ENCODE peak calls at places on chromosomes 3 and 15, in six cellular contexts. D is heart right ventricle; C is right cardiac atrium; F is HCT116; E is adrenal gland; T is CD8-positive, alpha-beta T cell. R is an unnamed sample.

GRCh38 chr3:197031315-197032285 is 2.0 kb upstream of the MELTF start:
- DNase-seq in D (peak; percentile 51), C (peak; percentile 83), F (peak; percentile 99), E (peak; percentile 95), T (no peak), R (peak; percentile 91)

GRCh38 chr15:74387988-74388955 is 20.8 kb upstream of the CYP11A1 start:
- DNase-seq in D (no peak), C (no peak), F (no peak), E (no peak), T (no peak), R (no peak)

GRCh38 chr3:191728186-191728585 is 267.2 kb downstream of the PYDC2 start:
- DNase-seq in D (no peak), C (no peak), F (no peak), E (no peak), T (no peak), R (no peak)

GRCh38 chr3:97984061-97984460 is 11.8 kb upstream of the RIOX2 start:
- DNase-seq in D (no peak), C (no peak), F (no peak), E (no peak), T (no peak), R (no peak)

GRCh38 chr15:36936652-36937051 is 163.7 kb downstream of the MEIS2 start:
- DNase-seq in D (no peak), C (no peak), F (no peak), E (no peak), T (no peak), R (no peak)

GRCh38 chr3:160097478-160097877 is 108.8 kb downstream of the IL12A start:
- DNase-seq in D (no peak), C (no peak), F (no peak), E (no peak), T (no peak), R (no peak)

GRCh38 chr3:58325525-58325992 is 7.1 kb upstream of the PXK start:
- DNase-seq in D (no peak), C (no peak), F (no peak), E (no peak), T (no peak), R (no peak)

GRCh38 chr3:13419356-13420050 is 619 bp downstream of the NUP210 start:
- DNase-seq in D (peak; percentile 44), C (peak; percentile 36), F (no peak), E (peak; percentile 37), T (peak; percentile 76), R (no peak)

GRCh38 chr15:33190539-33190938 is 4.0 kb downstream of the FMN1 start:
- DNase-seq in D (no peak), C (no peak), F (no peak), E (no peak), T (no peak), R (no peak)

GRCh38 chr15:64690578-64691296 is 84.7 kb downstream of the RBPMS2 start:
- DNase-seq in D (no peak), C (no peak), F (no peak), E (no peak), T (no peak), R (no peak)

GRCh38 chr3:190972840-190973270 is 110.4 kb upstream of the GMNC start:
- DNase-seq in D (no peak), C (no peak), F (no peak), E (no peak), T (no peak), R (no peak)

GRCh38 chr15:71050461-71050860 is 64.8 kb upstream of the THSD4 start:
- DNase-seq in D (no peak), C (no peak), F (no peak), E (no peak), T (no peak), R (no peak)

GRCh38 chr15:51982013-51982769 is 10.6 kb upstream of the LEO1 start:
- DNase-seq in D (peak; percentile 24), C (peak; percentile 22), F (peak; percentile 50), E (peak; percentile 52), T (peak; percentile 56), R (no peak)

GRCh38 chr15:64807051-64807749 is 18.2 kb downstream of the PIF1 start:
- DNase-seq in D (no peak), C (no peak), F (no peak), E (no peak), T (no peak), R (no peak)

GRCh38 chr3:59443618-59444292 is 393.9 kb upstream of the CFAP20DC start:
- DNase-seq in D (no peak), C (no peak), F (no peak), E (no peak), T (no peak), R (no peak)

GRCh38 chr15:33296050-33296449 is 14.7 kb upstream of the RYR3 start:
- DNase-seq in D (no peak), C (no peak), F (no peak), E (no peak), T (no peak), R (no peak)

GRCh38 chr3:178255315-178255714 is 280.9 kb upstream of the KCNMB2 start:
- DNase-seq in D (no peak), C (no peak), F (no peak), E (no peak), T (no peak), R (no peak)

GRCh38 chr3:2921903-2922302 is 188.3 kb downstream of the IL5RA start:
- DNase-seq in D (no peak), C (no peak), F (no peak), E (no peak), T (no peak), R (no peak)

GRCh38 chr3:50410593-50411139 is 51.3 kb upstream of the TMEM115 start:
- DNase-seq in D (no peak), C (no peak), F (no peak), E (no peak), T (no peak), R (no peak)

GRCh38 chr15:58546066-58546591 is 114.3 kb downstream of the LIPC start:
- DNase-seq in D (peak; percentile 38), C (no peak), F (no peak), E (no peak), T (no peak), R (no peak)

GRCh38 chr3:123618076-123618703 is 33.3 kb upstream of the HACD2 start:
- DNase-seq in D (no peak), C (no peak), F (no peak), E (no peak), T (no peak), R (no peak)

GRCh38 chr3:42122261-42123011 is 31.3 kb downstream of the TRAK1 start:
- DNase-seq in D (no peak), C (no peak), F (no peak), E (no peak), T (no peak), R (no peak)
- H3K27ac ChIP-seq in D (peak overlapping the region; percentile 48), C (peak overlapping the region; percentile 1), F (no peak overlapping the region), E (no peak overlapping the region), T (no peak overlapping the region), R (no peak overlapping the region)

GRCh38 chr3:184349563-184350470 is 11.6 kb downstream of the CLCN2 start:
- DNase-seq in D (no peak), C (no peak), F (no peak), E (peak; percentile 65), T (no peak), R (no peak)

GRCh38 chr3:184347321-184348056 is 10.1 kb downstream of the FAM131A start:
- DNase-seq in D (no peak), C (no peak), F (no peak), E (no peak), T (no peak), R (no peak)

GRCh38 chr3:184345678-184346144 is 8.3 kb downstream of the FAM131A start:
- DNase-seq in D (peak; percentile 46), C (peak; percentile 71), F (peak; percentile 80), E (peak; percentile 94), T (no peak), R (no peak)

GRCh38 chr3:184346480-184346879 is 9.1 kb downstream of the FAM131A start:
- DNase-seq in D (no peak), C (no peak), F (no peak), E (no peak), T (no peak), R (no peak)

DNA sequence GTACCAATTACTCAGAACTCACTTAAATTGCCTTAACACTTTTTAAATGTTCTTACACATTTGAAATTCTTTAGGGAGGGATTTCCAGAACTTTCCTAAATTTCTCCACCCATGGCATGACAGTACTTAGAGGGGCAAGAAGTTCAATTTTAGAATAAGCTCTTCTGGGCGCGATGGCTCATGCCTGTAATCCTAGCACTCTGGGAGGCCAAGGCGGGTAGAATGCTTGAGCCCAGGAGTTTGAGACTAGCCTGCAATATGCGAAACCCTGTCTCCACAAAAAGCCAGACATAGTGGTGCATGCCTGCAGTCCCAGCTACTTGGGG is 10.6 kb downstream of the FAM131A start:
- DNase-seq in D (no peak), C (no peak), F (no peak), E (no peak), T (no peak), R (no peak)
- H3K27ac ChIP-seq in D (no peak overlapping the region), C (no peak overlapping the region), F (no peak overlapping the region), E (no peak overlapping the region), T (no peak overlapping the region), R (peak overlapping the region; percentile 43)

DNA sequence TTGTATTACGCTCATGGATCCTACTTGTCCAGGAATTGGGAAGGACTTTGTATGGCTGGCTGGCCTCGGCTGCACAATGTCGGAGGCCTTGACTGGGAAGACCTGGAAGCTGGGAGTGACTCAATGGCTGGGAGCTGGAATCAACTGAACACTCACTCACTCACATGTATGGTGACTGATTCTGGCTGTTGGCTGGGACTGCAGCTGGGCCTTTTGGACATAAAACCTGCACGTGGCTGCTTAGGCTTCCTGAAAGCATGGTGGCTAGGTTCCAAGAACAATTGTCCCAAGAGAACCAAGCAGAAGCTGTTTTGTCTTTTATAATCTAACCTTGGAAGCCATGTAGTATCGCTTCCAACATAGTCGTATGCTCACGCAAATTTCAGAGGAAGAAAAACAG is 38.0 kb upstream of the CMTM8 start:
- DNase-seq in D (peak; percentile 63), C (peak; percentile 71), F (no peak), E (peak; percentile 73), T (no peak), R (no peak)
- H3K27ac ChIP-seq in D (peak overlapping the region; percentile 78), C (peak overlapping the region; percentile 79), F (no peak overlapping the region), E (peak overlapping the region; percentile 45), T (no peak overlapping the region), R (no peak overlapping the region)

GRCh38 chr15:45549831-45550230 is 27.3 kb upstream of the SLC30A4 start:
- DNase-seq in D (no peak), C (no peak), F (no peak), E (no peak), T (no peak), R (no peak)

GRCh38 chr15:45551691-45552090 is 29.1 kb upstream of the SLC30A4 start:
- DNase-seq in D (no peak), C (no peak), F (no peak), E (no peak), T (no peak), R (no peak)

GRCh38 chr15:45546789-45547188 is 24.2 kb upstream of the SLC30A4 start:
- DNase-seq in D (no peak), C (no peak), F (no peak), E (no peak), T (no peak), R (no peak)

GRCh38 chr15:45548753-45549520 is 26.4 kb upstream of the SLC30A4 start:
- DNase-seq in D (no peak), C (no peak), F (no peak), E (no peak), T (no peak), R (no peak)

DNA sequence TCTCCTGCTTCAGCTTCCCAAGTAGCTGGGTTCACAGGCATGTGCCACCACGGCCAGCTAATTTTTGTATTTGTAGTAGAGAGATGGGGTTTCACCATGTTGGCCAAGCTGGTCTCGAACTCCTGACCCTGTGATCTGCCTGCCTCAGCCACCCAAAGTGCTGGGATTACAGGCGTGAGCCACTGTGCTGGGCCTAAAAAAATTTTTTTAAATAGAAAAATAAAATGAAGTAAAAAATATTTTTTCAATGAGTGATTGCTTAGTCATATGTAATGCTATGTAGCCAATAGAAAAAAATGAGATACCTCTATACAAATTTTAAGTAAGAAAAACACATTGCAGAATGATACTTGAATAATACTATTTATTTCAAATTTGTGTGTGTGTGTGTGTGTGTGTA is 27.9 kb upstream of the SLC30A4 start:
- DNase-seq in D (no peak), C (no peak), F (no peak), E (no peak), T (no peak), R (no peak)
- H3K27ac ChIP-seq in D (no peak overlapping the region), C (no peak overlapping the region), F (no peak overlapping the region), E (no peak overlapping the region), T (no peak overlapping the region), R (no peak overlapping the region)